ENCODE peak calls at places on chromosomes 13 and 19, in five cellular contexts. One of them, this sample, is unnamed.

GRCh38 chr13:66513728-66514127 is 716.4 kb downstream of the PCDH9 start:
- DNase-seq in GM06990: no peak
- DNase-seq in body of pancreas: no peak
- DNase-seq in coronary artery: no peak
- DNase-seq in AG10803: no peak
- DNase-seq in this sample: no peak

GRCh38 chr13:72953391-72953960 is 105.3 kb upstream of the KLF5 start:
- DNase-seq in GM06990: no peak
- DNase-seq in body of pancreas: peak; percentile 82
- DNase-seq in coronary artery: no peak
- DNase-seq in AG10803: no peak
- DNase-seq in this sample: peak; percentile 53

GRCh38 chr19:5434970-5435641 is 20.1 kb upstream of the ZNRF4 start:
- DNase-seq in GM06990: no peak
- DNase-seq in body of pancreas: no peak
- DNase-seq in coronary artery: no peak
- DNase-seq in AG10803: peak; percentile 60
- DNase-seq in this sample: no peak

GRCh38 chr19:51372649-51373504 is at the start of gene NKG7:
- DNase-seq in GM06990: peak; percentile 68
- DNase-seq in body of pancreas: no peak
- DNase-seq in coronary artery: no peak
- DNase-seq in AG10803: no peak
- DNase-seq in this sample: no peak

GRCh38 chr19:12885749-12886706 is 973 bp downstream of the KLF1 start:
- DNase-seq in GM06990: no peak
- DNase-seq in body of pancreas: no peak
- DNase-seq in coronary artery: no peak
- DNase-seq in AG10803: no peak
- DNase-seq in this sample: no peak

GRCh38 chr13:67977081-67977480 is 746.9 kb upstream of the PCDH9 start:
- DNase-seq in GM06990: no peak
- DNase-seq in body of pancreas: no peak
- DNase-seq in coronary artery: no peak
- DNase-seq in AG10803: no peak
- DNase-seq in this sample: no peak

GRCh38 chr19:49362048-49362925 is at the start of gene TEAD2:
- DNase-seq in GM06990: no peak
- DNase-seq in body of pancreas: peak; percentile 71
- DNase-seq in coronary artery: peak; percentile 86
- DNase-seq in AG10803: peak; percentile 46
- DNase-seq in this sample: peak; percentile 71

GRCh38 chr19:4037301-4037949 is 29.3 kb downstream of the ZBTB7A start:
- DNase-seq in GM06990: no peak
- DNase-seq in body of pancreas: no peak
- DNase-seq in coronary artery: no peak
- DNase-seq in AG10803: no peak
- DNase-seq in this sample: no peak

GRCh38 chr19:48835734-48836088 is 580 bp downstream of the HSD17B14 start:
- DNase-seq in GM06990: peak; percentile 83
- DNase-seq in body of pancreas: peak; percentile 97
- DNase-seq in coronary artery: peak; percentile 93
- DNase-seq in AG10803: peak; percentile 81
- DNase-seq in this sample: peak; percentile 92

GRCh38 chr13:101751488-101751887 is 299.0 kb downstream of the ITGBL1 start:
- DNase-seq in GM06990: no peak
- DNase-seq in body of pancreas: no peak
- DNase-seq in coronary artery: no peak
- DNase-seq in AG10803: peak; percentile 61
- DNase-seq in this sample: no peak

GRCh38 chr19:13118424-13119193 is 545 bp downstream of the NACC1 start:
- DNase-seq in GM06990: peak; percentile 71
- DNase-seq in body of pancreas: peak; percentile 49
- DNase-seq in coronary artery: no peak
- DNase-seq in AG10803: no peak
- DNase-seq in this sample: peak; percentile 67

GRCh38 chr19:35341006-35341405 is 6.7 kb upstream of the FFAR1 start:
- DNase-seq in GM06990: no peak
- DNase-seq in body of pancreas: no peak
- DNase-seq in coronary artery: no peak
- DNase-seq in AG10803: no peak
- DNase-seq in this sample: no peak

GRCh38 chr19:38031423-38031770 is 124.4 kb downstream of the SIPA1L3 start:
- DNase-seq in GM06990: no peak
- DNase-seq in body of pancreas: no peak
- DNase-seq in coronary artery: no peak
- DNase-seq in AG10803: peak; percentile 29
- DNase-seq in this sample: no peak

GRCh38 chr19:14459703-14460102 is 15.5 kb downstream of the PTGER1 start:
- DNase-seq in GM06990: no peak
- DNase-seq in body of pancreas: no peak
- DNase-seq in coronary artery: no peak
- DNase-seq in AG10803: no peak
- DNase-seq in this sample: no peak

GRCh38 chr19:33175886-33176669 is 18.1 kb upstream of the LRP3 start:
- DNase-seq in GM06990: no peak
- DNase-seq in body of pancreas: no peak
- DNase-seq in coronary artery: peak; percentile 74
- DNase-seq in AG10803: peak; percentile 37
- DNase-seq in this sample: no peak

GRCh38 chr19:10112037-10112751 is 701 bp downstream of the P2RY11 start:
- DNase-seq in GM06990: peak; percentile 42
- DNase-seq in body of pancreas: no peak
- DNase-seq in coronary artery: no peak
- DNase-seq in AG10803: peak; percentile 37
- DNase-seq in this sample: no peak

GRCh38 chr13:33761744-33762143 is 56.2 kb upstream of the RFC3 start:
- DNase-seq in GM06990: no peak
- DNase-seq in body of pancreas: no peak
- DNase-seq in coronary artery: no peak
- DNase-seq in AG10803: peak; percentile 8
- DNase-seq in this sample: no peak
- TF ChIP-seq CTCF in GM06990: no peak
- TF ChIP-seq CTCF in body of pancreas: peak; percentile 6
- TF ChIP-seq CTCF in coronary artery: no peak
- TF ChIP-seq CTCF in AG10803: no peak
- TF ChIP-seq CTCF in this sample: no peak

GRCh38 chr13:27171830-27172494 is 351 bp upstream of the USP12 start:
- DNase-seq in GM06990: peak; percentile 96
- DNase-seq in body of pancreas: peak; percentile 93
- DNase-seq in coronary artery: peak; percentile 96
- DNase-seq in AG10803: peak; percentile 92
- DNase-seq in this sample: peak; percentile 93
- TF ChIP-seq CTCF in GM06990: no peak
- TF ChIP-seq CTCF in body of pancreas: peak; percentile 15
- TF ChIP-seq CTCF in coronary artery: no peak
- TF ChIP-seq CTCF in AG10803: no peak
- TF ChIP-seq CTCF in this sample: no peak

DNA sequence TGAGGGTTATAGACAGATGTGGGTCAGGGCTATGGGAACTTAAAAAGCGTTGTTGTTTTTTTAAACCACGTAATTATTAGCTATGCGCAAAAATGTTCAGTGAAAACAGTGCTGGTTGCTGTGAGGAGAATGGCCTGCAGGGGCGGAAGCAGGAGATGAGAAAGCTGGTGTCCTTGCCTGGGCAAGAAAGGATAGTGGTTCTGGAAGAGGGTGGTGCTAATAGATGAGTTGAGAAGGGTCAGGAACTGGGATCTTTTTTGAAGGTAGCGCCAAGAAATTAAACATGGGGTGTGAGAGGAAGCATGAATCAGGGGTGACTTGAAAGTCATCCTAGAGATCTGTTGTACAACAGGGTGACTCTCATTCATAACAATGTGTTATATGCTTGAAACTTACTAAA is 4.8 kb upstream of the SMG9 start:
- DNase-seq in GM06990: no peak
- DNase-seq in body of pancreas: no peak
- DNase-seq in coronary artery: no peak
- DNase-seq in AG10803: peak; percentile 69
- DNase-seq in this sample: no peak
- TF ChIP-seq CTCF in GM06990: peak; percentile 55
- TF ChIP-seq CTCF in body of pancreas: no peak
- TF ChIP-seq CTCF in coronary artery: no peak
- TF ChIP-seq CTCF in AG10803: peak; percentile 67
- TF ChIP-seq CTCF in this sample: no peak

GRCh38 chr19:17582613-17583012 is 27.2 kb downstream of the COLGALT1 start:
- DNase-seq in GM06990: no peak
- DNase-seq in body of pancreas: no peak
- DNase-seq in coronary artery: no peak
- DNase-seq in AG10803: no peak
- DNase-seq in this sample: no peak

GRCh38 chr19:17579523-17580244 is 24.2 kb downstream of the COLGALT1 start:
- DNase-seq in GM06990: peak; percentile 75
- DNase-seq in body of pancreas: no peak
- DNase-seq in coronary artery: no peak
- DNase-seq in AG10803: peak; percentile 40
- DNase-seq in this sample: peak; percentile 54

GRCh38 chr19:17581211-17581874 is 25.9 kb downstream of the COLGALT1 start:
- DNase-seq in GM06990: no peak
- DNase-seq in body of pancreas: no peak
- DNase-seq in coronary artery: no peak
- DNase-seq in AG10803: no peak
- DNase-seq in this sample: no peak

GRCh38 chr19:17577698-17578097 is 22.2 kb downstream of the COLGALT1 start:
- DNase-seq in GM06990: no peak
- DNase-seq in body of pancreas: no peak
- DNase-seq in coronary artery: no peak
- DNase-seq in AG10803: no peak
- DNase-seq in this sample: no peak

DNA sequence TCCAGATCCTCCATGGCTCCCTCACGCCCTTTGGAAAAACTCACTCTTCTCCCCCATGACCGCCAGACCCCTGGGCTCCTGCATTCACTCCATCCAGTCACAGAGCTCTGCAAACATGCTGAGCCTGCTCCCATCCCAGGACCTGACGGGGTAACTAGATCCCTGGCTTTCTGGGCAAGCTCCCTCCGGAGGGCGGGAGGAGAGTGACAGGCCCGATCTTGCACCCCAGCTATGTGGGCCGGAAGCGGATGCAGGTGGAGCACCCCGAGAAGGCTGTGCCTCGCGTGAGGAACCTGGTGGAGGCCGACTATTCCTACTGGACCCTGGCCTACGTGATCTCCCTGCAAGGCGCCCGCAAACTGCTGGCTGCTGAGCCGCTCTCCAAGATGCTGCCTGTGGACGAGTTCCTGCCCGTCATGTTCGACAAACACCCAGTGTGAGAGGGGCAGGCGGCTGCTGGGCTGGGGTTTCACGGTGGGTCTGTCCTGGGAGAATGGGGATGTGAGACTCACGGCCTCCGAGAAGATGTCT is 25.1 kb downstream of the COLGALT1 start:
- DNase-seq in GM06990: no peak
- DNase-seq in body of pancreas: no peak
- DNase-seq in coronary artery: no peak
- DNase-seq in AG10803: no peak
- DNase-seq in this sample: no peak
- TF ChIP-seq CTCF in GM06990: peak; percentile 8
- TF ChIP-seq CTCF in body of pancreas: no peak
- TF ChIP-seq CTCF in coronary artery: no peak
- TF ChIP-seq CTCF in AG10803: no peak
- TF ChIP-seq CTCF in this sample: no peak

GRCh38 chr13:46385946-46386345 is 1.1 kb downstream of the RUBCNL start:
- DNase-seq in GM06990: peak; percentile 29
- DNase-seq in body of pancreas: no peak
- DNase-seq in coronary artery: no peak
- DNase-seq in AG10803: no peak
- DNase-seq in this sample: no peak

GRCh38 chr13:46388846-46389245 is 1.8 kb upstream of the RUBCNL start:
- DNase-seq in GM06990: no peak
- DNase-seq in body of pancreas: no peak
- DNase-seq in coronary artery: no peak
- DNase-seq in AG10803: no peak
- DNase-seq in this sample: no peak

GRCh38 chr13:46386426-46386995 is 541 bp downstream of the RUBCNL start:
- DNase-seq in GM06990: no peak
- DNase-seq in body of pancreas: no peak
- DNase-seq in coronary artery: no peak
- DNase-seq in AG10803: peak; percentile 20
- DNase-seq in this sample: no peak

GRCh38 chr13:46388308-46388707 is 1.3 kb upstream of the RUBCNL start:
- DNase-seq in GM06990: no peak
- DNase-seq in body of pancreas: no peak
- DNase-seq in coronary artery: no peak
- DNase-seq in AG10803: no peak
- DNase-seq in this sample: no peak

DNA sequence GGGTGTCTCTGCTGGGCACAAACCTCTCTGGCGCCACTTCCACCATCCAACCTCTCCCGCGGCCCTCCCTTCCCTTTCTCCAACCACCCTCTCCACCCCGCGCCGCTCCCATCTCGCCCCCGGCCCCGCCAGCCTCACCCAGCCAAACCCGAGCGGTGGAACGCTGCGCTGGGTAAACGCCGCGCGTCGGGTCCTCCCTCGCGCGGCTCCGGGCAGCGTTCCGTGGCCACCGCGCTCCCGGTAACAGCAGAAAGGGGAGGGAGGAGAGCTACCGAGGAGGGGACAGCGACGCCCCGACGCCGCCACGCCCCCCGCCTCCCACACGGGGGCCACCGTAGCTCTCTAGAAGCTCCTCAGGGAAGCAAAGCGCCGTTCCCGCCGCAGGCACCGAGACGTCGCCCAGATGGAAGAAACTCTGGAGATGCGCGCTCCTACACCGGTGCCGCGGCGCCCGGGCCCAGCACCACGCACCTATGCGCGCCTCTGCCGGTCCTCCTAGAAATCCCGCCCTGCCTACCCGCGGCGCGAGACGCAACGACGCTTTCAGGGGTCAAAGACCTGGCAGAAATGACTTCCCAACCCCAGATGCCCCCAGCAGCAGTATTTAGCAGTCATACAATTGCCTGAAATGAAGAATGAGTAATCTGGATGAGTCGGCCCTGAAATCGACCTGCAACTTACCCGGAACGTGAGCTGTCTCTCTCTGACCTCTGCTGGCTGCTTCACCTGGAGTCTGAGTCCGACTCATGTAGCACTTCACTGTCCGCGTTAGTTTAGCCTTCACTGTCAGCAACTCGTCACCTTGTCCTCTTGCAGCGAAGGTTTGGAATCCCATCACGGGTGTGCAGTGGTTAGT is at the start of gene RUBCNL:
- DNase-seq in GM06990: peak; percentile 84
- DNase-seq in body of pancreas: peak; percentile 16
- DNase-seq in coronary artery: no peak
- DNase-seq in AG10803: peak; percentile 31
- DNase-seq in this sample: no peak
- TF ChIP-seq CTCF in GM06990: no peak
- TF ChIP-seq CTCF in body of pancreas: no peak
- TF ChIP-seq CTCF in coronary artery: no peak
- TF ChIP-seq CTCF in AG10803: no peak
- TF ChIP-seq CTCF in this sample: no peak

GRCh38 chr19:20359933-20360720 is 193.1 kb downstream of the ZNF486 start:
- DNase-seq in GM06990: no peak
- DNase-seq in body of pancreas: peak; percentile 61
- DNase-seq in coronary artery: no peak
- DNase-seq in AG10803: no peak
- DNase-seq in this sample: no peak
- TF ChIP-seq CTCF in GM06990: no peak
- TF ChIP-seq CTCF in body of pancreas: peak; percentile 58
- TF ChIP-seq CTCF in coronary artery: no peak
- TF ChIP-seq CTCF in AG10803: no peak
- TF ChIP-seq CTCF in this sample: no peak